ENCODE peak calls at places on chromosome 17, in four cellular contexts. One of them, this sample, is unnamed.

GRCh38 chr17:80649672-80650338 is 105.2 kb downstream of the RPTOR start:
- DNase-seq in tibial artery: peak; percentile 57
- DNase-seq in NCI-H510A: peak; percentile 26
- DNase-seq in AML-193: peak; percentile 22
- DNase-seq in this sample: no peak

GRCh38 chr17:7046127-7046724 is 2.3 kb upstream of the SLC16A11 start:
- DNase-seq in tibial artery: no peak
- DNase-seq in NCI-H510A: peak; percentile 93
- DNase-seq in AML-193: no peak
- DNase-seq in this sample: no peak

GRCh38 chr17:13171790-13172189 is 154.0 kb upstream of the ELAC2 start:
- DNase-seq in tibial artery: no peak
- DNase-seq in NCI-H510A: no peak
- DNase-seq in AML-193: no peak
- DNase-seq in this sample: no peak

GRCh38 chr17:80861360-80861861 is 130.2 kb upstream of the CHMP6 start:
- DNase-seq in tibial artery: no peak
- DNase-seq in NCI-H510A: peak; percentile 20
- DNase-seq in AML-193: no peak
- DNase-seq in this sample: no peak

GRCh38 chr17:82561429-82562035 is 42.0 kb downstream of the FOXK2 start:
- DNase-seq in tibial artery: no peak
- DNase-seq in NCI-H510A: no peak
- DNase-seq in AML-193: no peak
- DNase-seq in this sample: no peak

GRCh38 chr17:62981933-62982332 is 15.9 kb downstream of the TANC2 start:
- DNase-seq in tibial artery: no peak
- DNase-seq in NCI-H510A: no peak
- DNase-seq in AML-193: no peak
- DNase-seq in this sample: no peak

GRCh38 chr17:49249292-49249794 is 18.8 kb upstream of the PHOSPHO1 start:
- DNase-seq in tibial artery: no peak
- DNase-seq in NCI-H510A: no peak
- DNase-seq in AML-193: no peak
- DNase-seq in this sample: no peak

GRCh38 chr17:59424331-59424730 is 92.9 kb downstream of the YPEL2 start:
- DNase-seq in tibial artery: no peak
- DNase-seq in NCI-H510A: no peak
- DNase-seq in AML-193: no peak
- DNase-seq in this sample: no peak

GRCh38 chr17:29133146-29133713 is 47.0 kb downstream of the MYO18A start:
- DNase-seq in tibial artery: peak; percentile 67
- DNase-seq in NCI-H510A: no peak
- DNase-seq in AML-193: peak; percentile 34
- DNase-seq in this sample: no peak

GRCh38 chr17:44605116-44605505 is 47.8 kb downstream of the FZD2 start:
- DNase-seq in tibial artery: no peak
- DNase-seq in NCI-H510A: no peak
- DNase-seq in AML-193: no peak
- DNase-seq in this sample: no peak

GRCh38 chr17:39069114-39069756 is 82.2 kb downstream of the PLXDC1 start:
- DNase-seq in tibial artery: no peak
- DNase-seq in NCI-H510A: no peak
- DNase-seq in AML-193: peak; percentile 80
- DNase-seq in this sample: no peak

GRCh38 chr17:62696726-62697490 is 69.4 kb downstream of the MRC2 start:
- DNase-seq in tibial artery: no peak
- DNase-seq in NCI-H510A: no peak
- DNase-seq in AML-193: no peak
- DNase-seq in this sample: no peak

GRCh38 chr17:81153340-81153803 is 11.9 kb upstream of the PVALEF start:
- DNase-seq in tibial artery: no peak
- DNase-seq in NCI-H510A: no peak
- DNase-seq in AML-193: no peak
- DNase-seq in this sample: peak; percentile 39

GRCh38 chr17:1894753-1895339 is 65.0 kb downstream of the RPA1 start:
- DNase-seq in tibial artery: no peak
- DNase-seq in NCI-H510A: no peak
- DNase-seq in AML-193: no peak
- DNase-seq in this sample: no peak

GRCh38 chr17:48878920-48879898 is 13.4 kb upstream of the ATP5MC1 start:
- DNase-seq in tibial artery: peak; percentile 39
- DNase-seq in NCI-H510A: peak; percentile 52
- DNase-seq in AML-193: peak; percentile 74
- DNase-seq in this sample: peak; percentile 61

GRCh38 chr17:9226794-9227135 is 205.5 kb downstream of the NTN1 start:
- DNase-seq in tibial artery: no peak
- DNase-seq in NCI-H510A: no peak
- DNase-seq in AML-193: no peak
- DNase-seq in this sample: no peak

GRCh38 chr17:37493249-37494027 is 3.7 kb downstream of the DUSP14 start:
- DNase-seq in tibial artery: no peak
- DNase-seq in NCI-H510A: no peak
- DNase-seq in AML-193: no peak
- DNase-seq in this sample: no peak

GRCh38 chr17:7823581-7824001 is 10.4 kb upstream of the KDM6B start:
- DNase-seq in tibial artery: no peak
- DNase-seq in NCI-H510A: no peak
- DNase-seq in AML-193: no peak
- DNase-seq in this sample: no peak

GRCh38 chr17:78791840-78792709 is 10.0 kb upstream of the CYTH1 start:
- DNase-seq in tibial artery: no peak
- DNase-seq in NCI-H510A: no peak
- DNase-seq in AML-193: no peak
- DNase-seq in this sample: no peak

GRCh38 chr17:35449371-35449931 is 885 bp upstream of the SLFN13 start:
- DNase-seq in tibial artery: peak; percentile 21
- DNase-seq in NCI-H510A: no peak
- DNase-seq in AML-193: no peak
- DNase-seq in this sample: no peak

GRCh38 chr17:79188048-79188447 is 113.4 kb downstream of the ENGASE start:
- DNase-seq in tibial artery: no peak
- DNase-seq in NCI-H510A: no peak
- DNase-seq in AML-193: peak; percentile 26
- DNase-seq in this sample: no peak

GRCh38 chr17:4293572-4293971 is 29.8 kb upstream of the ANKFY1 start:
- DNase-seq in tibial artery: no peak
- DNase-seq in NCI-H510A: no peak
- DNase-seq in AML-193: no peak
- DNase-seq in this sample: no peak

GRCh38 chr17:77495575-77495974 is 354.8 kb downstream of the SEC14L1 start:
- DNase-seq in tibial artery: peak; percentile 16
- DNase-seq in NCI-H510A: no peak
- DNase-seq in AML-193: no peak
- DNase-seq in this sample: no peak

GRCh38 chr17:61459968-61460718 is 7.9 kb downstream of the TBX4 start:
- DNase-seq in tibial artery: no peak
- DNase-seq in NCI-H510A: no peak
- DNase-seq in AML-193: no peak
- DNase-seq in this sample: no peak

GRCh38 chr17:9002236-9002609 is 19.1 kb upstream of the NTN1 start:
- DNase-seq in tibial artery: no peak
- DNase-seq in NCI-H510A: no peak
- DNase-seq in AML-193: no peak
- DNase-seq in this sample: no peak

GRCh38 chr17:63476494-63476856 is 386 bp upstream of the ACE start:
- DNase-seq in tibial artery: no peak
- DNase-seq in NCI-H510A: peak; percentile 75
- DNase-seq in AML-193: no peak
- DNase-seq in this sample: no peak

GRCh38 chr17:31398381-31399275 is 7.2 kb downstream of the RAB11FIP4 start:
- DNase-seq in tibial artery: no peak
- DNase-seq in NCI-H510A: no peak
- DNase-seq in AML-193: no peak
- DNase-seq in this sample: no peak

GRCh38 chr17:68972119-68972704 is 17.0 kb upstream of the ABCA8 start:
- DNase-seq in tibial artery: no peak
- DNase-seq in NCI-H510A: peak; percentile 1
- DNase-seq in AML-193: peak; percentile 17
- DNase-seq in this sample: peak; percentile 22

GRCh38 chr17:48577330-48577945 is 712 bp downstream of the HOXB4 start:
- DNase-seq in tibial artery: no peak
- DNase-seq in NCI-H510A: no peak
- DNase-seq in AML-193: no peak
- DNase-seq in this sample: no peak

GRCh38 chr17:63838586-63839184 is 3.8 kb downstream of the SMARCD2 start:
- DNase-seq in tibial artery: peak; percentile 98
- DNase-seq in NCI-H510A: peak; percentile 77
- DNase-seq in AML-193: peak; percentile 31
- DNase-seq in this sample: peak; percentile 34

GRCh38 chr17:80891096-80892018 is 100.3 kb upstream of the CHMP6 start:
- DNase-seq in tibial artery: peak; percentile 48
- DNase-seq in NCI-H510A: peak; percentile 22
- DNase-seq in AML-193: peak; percentile 89
- DNase-seq in this sample: no peak

GRCh38 chr17:33056392-33057146 is 64.9 kb downstream of the SPACA3 start:
- DNase-seq in tibial artery: no peak
- DNase-seq in NCI-H510A: no peak
- DNase-seq in AML-193: no peak
- DNase-seq in this sample: no peak

GRCh38 chr17:67244621-67245072 is 349 bp downstream of the HELZ start:
- DNase-seq in tibial artery: no peak
- DNase-seq in NCI-H510A: no peak
- DNase-seq in AML-193: no peak
- DNase-seq in this sample: no peak

GRCh38 chr17:57215317-57215716 is 41.0 kb upstream of the MSI2 start:
- DNase-seq in tibial artery: peak; percentile 23
- DNase-seq in NCI-H510A: no peak
- DNase-seq in AML-193: no peak
- DNase-seq in this sample: no peak

GRCh38 chr17:14622622-14623101 is 321.8 kb downstream of the HS3ST3B1 start:
- DNase-seq in tibial artery: no peak
- DNase-seq in NCI-H510A: no peak
- DNase-seq in AML-193: no peak
- DNase-seq in this sample: no peak

GRCh38 chr17:2819921-2820501 is 23.8 kb downstream of the RAP1GAP2 start:
- DNase-seq in tibial artery: no peak
- DNase-seq in NCI-H510A: no peak
- DNase-seq in AML-193: no peak
- DNase-seq in this sample: no peak

GRCh38 chr17:64115871-64116534 is 13.9 kb downstream of the ERN1 start:
- DNase-seq in tibial artery: no peak
- DNase-seq in NCI-H510A: no peak
- DNase-seq in AML-193: peak; percentile 46
- DNase-seq in this sample: no peak

This sample was measured in SK-N-MC.